ENCODE peak calls at places on chromosomes 16 and 17, in four cellular contexts. E, O, D and K are unnamed samples.

GRCh38 chr16:58196898-58197313 is 1.0 kb downstream of the CSNK2A2 start:
- DNase-seq in O (no peak), E (peak), D (peak), K (no peak)

GRCh38 chr17:43003542-43004172 is 2.9 kb upstream of the IFI35 start:
- DNase-seq in D (no peak), E (peak), O (no peak), K (peak)

GRCh38 chr17:72719582-72720493 is 372.6 kb downstream of the SLC39A11 start:
- DNase-seq in O (no peak), D (peak), E (peak), K (no peak)

GRCh38 chr16:30706046-30706445 is 7.1 kb downstream of the SRCAP start:
- DNase-seq in E (no peak), D (no peak), O (no peak), K (no peak)

GRCh38 chr17:59807892-59808509 is 84.7 kb downstream of the TUBD1 start:
- DNase-seq in E (no peak), O (no peak), D (no peak), K (no peak)

GRCh38 chr17:50394711-50395110 is 2.6 kb downstream of the LRRC59 start:
- DNase-seq in O (no peak), D (peak), E (no peak), K (no peak)

GRCh38 chr16:82368041-82368440 is 198.0 kb upstream of the MPHOSPH6 start:
- DNase-seq in D (peak), E (peak), O (peak), K (no peak)

GRCh38 chr17:17837380-17837821 is 615 bp upstream of the SREBF1 start:
- DNase-seq in D (peak), O (no peak), E (peak), K (peak)

GRCh38 chr17:79808763-79809529 is 12.1 kb upstream of the CBX8 start:
- DNase-seq in E (peak), D (peak), O (no peak), K (no peak)

GRCh38 chr16:70750893-70751467 is 50.0 kb downstream of the VAC14 start:
- DNase-seq in D (peak), E (peak), O (no peak), K (peak)

GRCh38 chr16:72990003-72990521 is 57.9 kb downstream of the ZFHX3 start:
- DNase-seq in O (peak), E (peak), D (peak), K (peak)